ENCODE peak calls at places on chromosome 12, in eight cellular contexts. One of them, this sample, is unnamed. For H3K27me3, the result is how much of the 10 kb centered on the place peaks cover.

GRCh38 chr12:112826011-112826410 is 34.5 kb downstream of the RPH3A start:
- DNase-seq in K562: no peak
- DNase-seq in endodermal cell: peak
- DNase-seq in heart left ventricle: no peak
- DNase-seq in AG04450: no peak
- DNase-seq in lower lobe of right lung: no peak
- DNase-seq in ascending aorta: no peak
- DNase-seq in ovary: no peak
- DNase-seq in this sample: no peak

GRCh38 chr12:49057888-49058287 is 2.7 kb downstream of the KMT2D start:
- DNase-seq in lower lobe of right lung: no peak
- DNase-seq in heart left ventricle: no peak
- DNase-seq in endodermal cell: no peak
- DNase-seq in AG04450: no peak
- DNase-seq in ovary: no peak
- DNase-seq in ascending aorta: no peak
- DNase-seq in K562: peak
- DNase-seq in this sample: no peak

GRCh38 chr12:42733911-42734310 is 144.4 kb upstream of the PRICKLE1 start:
- DNase-seq in lower lobe of right lung: no peak
- DNase-seq in K562: no peak
- DNase-seq in AG04450: no peak
- DNase-seq in heart left ventricle: no peak
- DNase-seq in ascending aorta: no peak
- DNase-seq in endodermal cell: no peak
- DNase-seq in ovary: no peak
- DNase-seq in this sample: no peak

GRCh38 chr12:41943671-41944070 is 201.0 kb downstream of the GXYLT1 start:
- DNase-seq in ovary: no peak
- DNase-seq in AG04450: no peak
- DNase-seq in ascending aorta: no peak
- DNase-seq in heart left ventricle: no peak
- DNase-seq in K562: no peak
- DNase-seq in endodermal cell: no peak
- DNase-seq in lower lobe of right lung: no peak
- DNase-seq in this sample: no peak

GRCh38 chr12:8914716-8915526 is 612 bp downstream of the PHC1 start:
- DNase-seq in ovary: peak
- DNase-seq in ascending aorta: no peak
- DNase-seq in heart left ventricle: peak
- DNase-seq in endodermal cell: peak
- DNase-seq in lower lobe of right lung: peak
- DNase-seq in AG04450: no peak
- DNase-seq in K562: peak
- DNase-seq in this sample: peak

GRCh38 chr12:72267974-72268373 is 4.2 kb upstream of the TRHDE start:
- DNase-seq in ovary: peak
- DNase-seq in AG04450: no peak
- DNase-seq in ascending aorta: no peak
- DNase-seq in lower lobe of right lung: no peak
- DNase-seq in heart left ventricle: no peak
- DNase-seq in K562: no peak
- DNase-seq in endodermal cell: no peak
- DNase-seq in this sample: no peak

GRCh38 chr12:124491310-124491709 is 76.1 kb downstream of the NCOR2 start:
- DNase-seq in K562: no peak
- DNase-seq in AG04450: no peak
- DNase-seq in endodermal cell: no peak
- DNase-seq in heart left ventricle: no peak
- DNase-seq in lower lobe of right lung: no peak
- DNase-seq in ascending aorta: no peak
- DNase-seq in ovary: no peak
- DNase-seq in this sample: no peak

GRCh38 chr12:49198431-49199155 is 9.7 kb upstream of the TUBA1A start:
- DNase-seq in ascending aorta: no peak
- DNase-seq in AG04450: peak
- DNase-seq in heart left ventricle: peak
- DNase-seq in ovary: no peak
- DNase-seq in endodermal cell: peak
- DNase-seq in lower lobe of right lung: no peak
- DNase-seq in K562: no peak
- DNase-seq in this sample: no peak

GRCh38 chr12:104464899-104465298 is 8.2 kb downstream of the CHST11 start:
- DNase-seq in ovary: no peak
- DNase-seq in K562: no peak
- DNase-seq in endodermal cell: no peak
- DNase-seq in heart left ventricle: no peak
- DNase-seq in lower lobe of right lung: no peak
- DNase-seq in AG04450: no peak
- DNase-seq in ascending aorta: no peak
- DNase-seq in this sample: no peak

DNA sequence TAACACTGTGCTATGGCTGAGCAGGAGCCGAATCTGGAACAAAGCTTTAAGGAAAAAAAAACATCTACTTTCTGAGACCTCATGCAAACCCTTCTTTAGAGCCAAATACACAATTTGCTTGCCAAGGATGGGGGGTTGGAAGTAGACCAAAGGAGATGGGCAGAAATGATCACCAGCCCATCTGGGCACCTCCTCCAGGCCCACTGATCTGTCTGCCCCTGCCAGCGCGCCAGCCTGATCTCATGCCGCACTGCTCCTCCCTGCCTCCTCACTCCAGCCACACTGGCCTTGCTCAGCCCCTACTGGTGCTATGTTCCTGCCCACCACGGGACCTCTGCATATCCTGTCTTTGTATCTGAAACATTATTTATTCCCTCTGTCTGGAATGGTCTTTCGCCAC is 24.8 kb upstream of the RAB35 start:
- DNase-seq in lower lobe of right lung: no peak
- DNase-seq in heart left ventricle: no peak
- DNase-seq in ovary: no peak
- DNase-seq in AG04450: no peak
- DNase-seq in K562: no peak
- DNase-seq in ascending aorta: no peak
- DNase-seq in endodermal cell: no peak
- DNase-seq in this sample: no peak
- TF ChIP-seq CTCF in lower lobe of right lung: no peak
- TF ChIP-seq CTCF in heart left ventricle: no peak
- TF ChIP-seq CTCF in ovary: no peak
- TF ChIP-seq CTCF in AG04450: no peak
- TF ChIP-seq CTCF in K562: no peak
- TF ChIP-seq CTCF in ascending aorta: no peak
- TF ChIP-seq CTCF in endodermal cell: no peak
- TF ChIP-seq CTCF in this sample: no peak

GRCh38 chr12:57218030-57218853 is 1.6 kb downstream of the NXPH4 start:
- DNase-seq in heart left ventricle: no peak
- DNase-seq in AG04450: no peak
- DNase-seq in ascending aorta: no peak
- DNase-seq in endodermal cell: no peak
- DNase-seq in K562: no peak
- DNase-seq in lower lobe of right lung: no peak
- DNase-seq in ovary: no peak
- DNase-seq in this sample: no peak

GRCh38 chr12:57219993-57220728 is 3.6 kb downstream of the NXPH4 start:
- DNase-seq in heart left ventricle: no peak
- DNase-seq in K562: no peak
- DNase-seq in ascending aorta: no peak
- DNase-seq in ovary: no peak
- DNase-seq in endodermal cell: no peak
- DNase-seq in AG04450: no peak
- DNase-seq in lower lobe of right lung: no peak
- DNase-seq in this sample: no peak

GRCh38 chr12:57221169-57221917 is 4.7 kb downstream of the NXPH4 start:
- DNase-seq in K562: no peak
- DNase-seq in ascending aorta: no peak
- DNase-seq in lower lobe of right lung: no peak
- DNase-seq in AG04450: no peak
- DNase-seq in ovary: no peak
- DNase-seq in endodermal cell: no peak
- DNase-seq in heart left ventricle: no peak
- DNase-seq in this sample: no peak

GRCh38 chr12:57220770-57221168 is 4.2 kb downstream of the NXPH4 start:
- DNase-seq in heart left ventricle: no peak
- DNase-seq in K562: no peak
- DNase-seq in ovary: no peak
- DNase-seq in endodermal cell: no peak
- DNase-seq in AG04450: no peak
- DNase-seq in ascending aorta: no peak
- DNase-seq in lower lobe of right lung: no peak
- DNase-seq in this sample: no peak

DNA sequence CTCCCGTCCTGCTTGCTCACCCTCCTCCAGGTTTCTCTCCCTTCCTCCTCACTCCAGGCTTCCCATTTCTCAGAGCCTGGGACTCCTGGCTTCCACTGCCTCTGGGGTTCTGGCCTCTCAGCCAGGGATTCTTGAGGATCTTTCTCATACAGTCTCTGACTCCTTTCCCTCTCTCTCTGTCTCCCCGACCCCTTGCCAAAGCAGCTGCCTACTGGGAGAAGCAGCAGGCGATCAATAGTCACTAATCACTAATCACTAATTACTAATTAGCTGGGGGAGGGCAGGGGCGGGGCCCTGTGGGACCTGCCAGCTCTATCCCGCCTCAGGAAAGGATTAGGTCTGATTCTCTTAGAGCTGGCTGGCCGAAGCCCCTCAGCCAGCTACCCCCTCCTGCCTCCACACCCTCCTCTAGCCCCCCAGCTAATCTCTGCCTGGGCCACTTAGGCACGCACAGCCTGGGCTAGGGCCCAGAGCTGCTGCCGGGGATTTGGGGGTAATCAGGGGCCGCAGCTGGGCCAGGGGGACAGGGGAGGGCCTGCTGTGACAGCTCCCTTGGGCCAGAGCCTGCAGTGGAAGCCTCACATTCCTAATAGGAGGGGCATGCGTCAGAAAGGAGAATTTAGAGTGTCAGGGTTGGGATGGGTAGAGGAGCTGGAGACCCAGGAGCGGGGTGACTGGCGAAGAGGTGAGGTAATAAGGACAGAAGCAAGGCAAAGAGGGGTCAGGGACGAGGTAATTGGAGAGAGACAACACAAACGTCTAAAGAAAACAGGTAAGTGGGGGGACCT is 2.8 kb downstream of the NXPH4 start:
- DNase-seq in K562: no peak
- DNase-seq in heart left ventricle: no peak
- DNase-seq in ascending aorta: no peak
- DNase-seq in lower lobe of right lung: no peak
- DNase-seq in AG04450: no peak
- DNase-seq in ovary: no peak
- DNase-seq in endodermal cell: peak
- DNase-seq in this sample: peak
- H3K27me3 ChIP-seq in K562: under half
- H3K27me3 ChIP-seq in heart left ventricle: half or more
- H3K27me3 ChIP-seq in ascending aorta: under half
- H3K27me3 ChIP-seq in lower lobe of right lung: half or more
- H3K27me3 ChIP-seq in AG04450: half or more
- H3K27me3 ChIP-seq in ovary: under half
- H3K27me3 ChIP-seq in endodermal cell: half or more
- H3K27me3 ChIP-seq in this sample: under half

DNA sequence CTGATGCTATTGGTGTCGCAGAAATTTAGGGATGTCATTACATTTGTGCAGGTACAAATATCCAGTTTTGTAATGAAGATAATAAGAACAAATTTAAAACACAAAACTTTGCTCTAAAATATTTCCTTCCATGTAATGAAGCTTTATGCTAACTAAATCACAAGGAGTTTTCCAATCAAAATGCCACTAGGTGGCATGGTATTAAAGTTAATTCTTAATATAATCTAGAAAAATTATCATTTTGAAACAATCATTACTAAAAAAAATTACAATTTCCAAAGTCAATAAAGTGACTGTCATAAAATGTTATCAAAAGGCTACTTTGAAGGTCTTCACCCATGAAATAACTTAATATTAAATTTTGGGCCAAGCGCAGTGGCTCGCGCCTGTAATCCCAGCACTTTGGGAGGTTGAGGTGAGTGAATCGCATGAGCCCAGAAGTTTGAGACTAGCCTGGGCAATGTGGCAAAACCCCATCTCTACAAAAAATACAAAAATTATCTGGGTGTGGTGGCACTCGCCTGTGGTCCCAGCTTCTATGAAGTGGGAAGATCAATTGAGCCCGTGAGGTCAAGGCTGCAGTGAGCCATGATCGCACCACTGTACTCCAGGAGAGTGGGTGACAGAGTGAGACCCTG is 77.4 kb downstream of the KIF21A start:
- DNase-seq in lower lobe of right lung: no peak
- DNase-seq in ascending aorta: no peak
- DNase-seq in AG04450: no peak
- DNase-seq in heart left ventricle: no peak
- DNase-seq in K562: no peak
- DNase-seq in ovary: no peak
- DNase-seq in endodermal cell: no peak
- DNase-seq in this sample: no peak
- TF ChIP-seq CTCF in lower lobe of right lung: no peak
- TF ChIP-seq CTCF in ascending aorta: peak
- TF ChIP-seq CTCF in AG04450: no peak
- TF ChIP-seq CTCF in heart left ventricle: no peak
- TF ChIP-seq CTCF in K562: no peak
- TF ChIP-seq CTCF in ovary: no peak
- TF ChIP-seq CTCF in endodermal cell: peak
- TF ChIP-seq CTCF in this sample: no peak

DNA sequence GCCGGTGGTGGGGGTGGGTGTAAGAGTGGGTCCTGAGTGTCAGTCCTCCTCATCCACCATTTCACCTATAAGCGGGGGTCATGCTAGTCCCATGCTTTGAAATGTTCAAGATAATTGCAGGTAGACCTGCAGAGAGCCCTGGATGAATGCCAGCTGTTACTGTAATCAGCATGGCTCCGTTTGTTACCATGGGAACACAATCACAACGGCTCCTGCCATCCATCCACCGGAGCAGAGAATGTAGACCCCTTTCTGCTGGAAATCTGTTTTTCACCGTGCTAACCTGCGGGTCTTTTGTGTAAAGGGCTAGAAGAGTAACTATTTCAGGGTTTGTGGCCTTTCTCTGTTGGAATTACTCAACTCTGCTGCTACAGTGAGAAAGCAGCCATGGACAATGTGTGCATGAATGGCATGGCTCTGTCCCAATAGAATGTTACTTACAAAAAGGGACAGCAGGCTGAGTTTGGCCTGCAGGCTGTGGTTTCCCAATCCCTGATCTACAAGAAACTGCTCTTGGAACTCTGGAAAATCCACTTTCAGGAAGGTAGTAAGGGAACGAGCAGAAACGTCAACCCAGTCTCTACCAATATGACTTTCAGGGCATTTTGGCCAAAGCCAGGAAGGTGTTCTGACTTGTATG is 36.1 kb downstream of the KCTD10 start:
- DNase-seq in lower lobe of right lung: no peak
- DNase-seq in ovary: no peak
- DNase-seq in K562: no peak
- DNase-seq in endodermal cell: no peak
- DNase-seq in heart left ventricle: no peak
- DNase-seq in AG04450: no peak
- DNase-seq in ascending aorta: no peak
- DNase-seq in this sample: peak
- H3K27me3 ChIP-seq in lower lobe of right lung: under half
- H3K27me3 ChIP-seq in ovary: under half
- H3K27me3 ChIP-seq in K562: under half
- H3K27me3 ChIP-seq in endodermal cell: under half
- H3K27me3 ChIP-seq in heart left ventricle: under half
- H3K27me3 ChIP-seq in AG04450: under half
- H3K27me3 ChIP-seq in ascending aorta: under half
- H3K27me3 ChIP-seq in this sample: under half

This sample was measured in WERI-Rb-1.